ENCODE peak calls at places on chromosomes 5 and 9, in nine cellular contexts. One of them, this sample, is unnamed.

GRCh38 chr5:172438304-172438652 is 16.0 kb downstream of the SH3PXD2B start:
- DNase-seq in COR-L47: no peak
- DNase-seq in mammary epithelial cell: no peak
- DNase-seq in left lung: no peak
- DNase-seq in C1 segment of cervical spinal cord: peak; percentile 81
- DNase-seq in stimulated activated CD4-positive, alpha-beta T cell treated with anti-CD3 and anti-CD28 coated beads, TNF-alpha, amount 100 ng/mL, for 24 hours: no peak
- DNase-seq in adrenal gland: no peak
- DNase-seq in tibial artery: no peak
- DNase-seq in AG10803: peak; percentile 38
- DNase-seq in this sample: no peak

GRCh38 chr9:111759762-111760639 is 34.7 kb downstream of the SHOC1 start:
- DNase-seq in COR-L47: peak; percentile 42
- DNase-seq in mammary epithelial cell: peak; percentile 69
- DNase-seq in adrenal gland: peak; percentile 71
- DNase-seq in stimulated activated CD4-positive, alpha-beta T cell treated with anti-CD3 and anti-CD28 coated beads, TNF-alpha, amount 100 ng/mL, for 24 hours: no peak
- DNase-seq in AG10803: peak; percentile 89
- DNase-seq in tibial artery: peak; percentile 30
- DNase-seq in C1 segment of cervical spinal cord: peak; percentile 5
- DNase-seq in left lung: no peak
- DNase-seq in this sample: peak; percentile 17

GRCh38 chr5:177490992-177491391 is 6.4 kb downstream of the PDLIM7 start:
- DNase-seq in AG10803: no peak
- DNase-seq in COR-L47: no peak
- DNase-seq in C1 segment of cervical spinal cord: no peak
- DNase-seq in adrenal gland: no peak
- DNase-seq in stimulated activated CD4-positive, alpha-beta T cell treated with anti-CD3 and anti-CD28 coated beads, TNF-alpha, amount 100 ng/mL, for 24 hours: no peak
- DNase-seq in tibial artery: no peak
- DNase-seq in mammary epithelial cell: no peak
- DNase-seq in left lung: no peak
- DNase-seq in this sample: no peak

GRCh38 chr5:178361657-178362445 is 129.2 kb upstream of the PHYKPL start:
- DNase-seq in tibial artery: no peak
- DNase-seq in AG10803: peak; percentile 11
- DNase-seq in left lung: no peak
- DNase-seq in COR-L47: no peak
- DNase-seq in stimulated activated CD4-positive, alpha-beta T cell treated with anti-CD3 and anti-CD28 coated beads, TNF-alpha, amount 100 ng/mL, for 24 hours: no peak
- DNase-seq in mammary epithelial cell: no peak
- DNase-seq in C1 segment of cervical spinal cord: no peak
- DNase-seq in adrenal gland: no peak
- DNase-seq in this sample: no peak

GRCh38 chr5:115109840-115110239 is 59.9 kb downstream of the TRIM36 start:
- DNase-seq in tibial artery: no peak
- DNase-seq in AG10803: no peak
- DNase-seq in mammary epithelial cell: no peak
- DNase-seq in stimulated activated CD4-positive, alpha-beta T cell treated with anti-CD3 and anti-CD28 coated beads, TNF-alpha, amount 100 ng/mL, for 24 hours: no peak
- DNase-seq in COR-L47: no peak
- DNase-seq in C1 segment of cervical spinal cord: no peak
- DNase-seq in adrenal gland: no peak
- DNase-seq in left lung: no peak
- DNase-seq in this sample: no peak

GRCh38 chr9:33349743-33350142 is 52.6 kb downstream of the AQP7 start:
- DNase-seq in COR-L47: no peak
- DNase-seq in stimulated activated CD4-positive, alpha-beta T cell treated with anti-CD3 and anti-CD28 coated beads, TNF-alpha, amount 100 ng/mL, for 24 hours: no peak
- DNase-seq in tibial artery: no peak
- DNase-seq in left lung: no peak
- DNase-seq in C1 segment of cervical spinal cord: no peak
- DNase-seq in mammary epithelial cell: no peak
- DNase-seq in AG10803: peak; percentile 7
- DNase-seq in adrenal gland: peak; percentile 66
- DNase-seq in this sample: no peak

GRCh38 chr5:74056789-74057164 is 430.8 kb downstream of the ARHGEF28 start:
- DNase-seq in AG10803: peak; percentile 40
- DNase-seq in COR-L47: no peak
- DNase-seq in mammary epithelial cell: peak; percentile 47
- DNase-seq in stimulated activated CD4-positive, alpha-beta T cell treated with anti-CD3 and anti-CD28 coated beads, TNF-alpha, amount 100 ng/mL, for 24 hours: no peak
- DNase-seq in C1 segment of cervical spinal cord: no peak
- DNase-seq in adrenal gland: peak; percentile 23
- DNase-seq in left lung: no peak
- DNase-seq in tibial artery: no peak
- DNase-seq in this sample: no peak

GRCh38 chr5:147763791-147764525 is 18.6 kb downstream of the JAKMIP2 start:
- DNase-seq in mammary epithelial cell: peak; percentile 56
- DNase-seq in adrenal gland: no peak
- DNase-seq in left lung: no peak
- DNase-seq in AG10803: peak; percentile 61
- DNase-seq in COR-L47: no peak
- DNase-seq in tibial artery: no peak
- DNase-seq in stimulated activated CD4-positive, alpha-beta T cell treated with anti-CD3 and anti-CD28 coated beads, TNF-alpha, amount 100 ng/mL, for 24 hours: no peak
- DNase-seq in C1 segment of cervical spinal cord: no peak
- DNase-seq in this sample: no peak

GRCh38 chr9:23587433-23587832 is 238.6 kb downstream of the ELAVL2 start:
- DNase-seq in tibial artery: peak; percentile 44
- DNase-seq in adrenal gland: peak; percentile 91
- DNase-seq in stimulated activated CD4-positive, alpha-beta T cell treated with anti-CD3 and anti-CD28 coated beads, TNF-alpha, amount 100 ng/mL, for 24 hours: no peak
- DNase-seq in COR-L47: no peak
- DNase-seq in C1 segment of cervical spinal cord: peak; percentile 14
- DNase-seq in mammary epithelial cell: no peak
- DNase-seq in left lung: peak; percentile 76
- DNase-seq in AG10803: no peak
- DNase-seq in this sample: no peak

GRCh38 chr9:136484153-136485048 is 1.6 kb upstream of the SEC16A start:
- DNase-seq in adrenal gland: peak; percentile 54
- DNase-seq in stimulated activated CD4-positive, alpha-beta T cell treated with anti-CD3 and anti-CD28 coated beads, TNF-alpha, amount 100 ng/mL, for 24 hours: no peak
- DNase-seq in left lung: peak; percentile 60
- DNase-seq in AG10803: peak; percentile 11
- DNase-seq in COR-L47: peak; percentile 26
- DNase-seq in mammary epithelial cell: peak; percentile 72
- DNase-seq in C1 segment of cervical spinal cord: peak; percentile 58
- DNase-seq in tibial artery: peak; percentile 33
- DNase-seq in this sample: peak; percentile 57

GRCh38 chr9:12882430-12882829 is 107.6 kb downstream of the LURAP1L start:
- DNase-seq in adrenal gland: no peak
- DNase-seq in mammary epithelial cell: no peak
- DNase-seq in AG10803: peak; percentile 96
- DNase-seq in tibial artery: no peak
- DNase-seq in left lung: no peak
- DNase-seq in C1 segment of cervical spinal cord: no peak
- DNase-seq in COR-L47: no peak
- DNase-seq in stimulated activated CD4-positive, alpha-beta T cell treated with anti-CD3 and anti-CD28 coated beads, TNF-alpha, amount 100 ng/mL, for 24 hours: no peak
- DNase-seq in this sample: no peak

GRCh38 chr9:89234636-89235035 is 56.0 kb upstream of the SHC3 start:
- DNase-seq in adrenal gland: peak; percentile 22
- DNase-seq in mammary epithelial cell: peak; percentile 10
- DNase-seq in stimulated activated CD4-positive, alpha-beta T cell treated with anti-CD3 and anti-CD28 coated beads, TNF-alpha, amount 100 ng/mL, for 24 hours: peak; percentile 68
- DNase-seq in left lung: peak; percentile 49
- DNase-seq in AG10803: no peak
- DNase-seq in tibial artery: no peak
- DNase-seq in C1 segment of cervical spinal cord: no peak
- DNase-seq in COR-L47: no peak
- DNase-seq in this sample: no peak

GRCh38 chr5:1916041-1917001 is 33.6 kb upstream of the IRX4 start:
- DNase-seq in AG10803: no peak
- DNase-seq in stimulated activated CD4-positive, alpha-beta T cell treated with anti-CD3 and anti-CD28 coated beads, TNF-alpha, amount 100 ng/mL, for 24 hours: no peak
- DNase-seq in C1 segment of cervical spinal cord: no peak
- DNase-seq in COR-L47: no peak
- DNase-seq in tibial artery: no peak
- DNase-seq in adrenal gland: no peak
- DNase-seq in left lung: no peak
- DNase-seq in mammary epithelial cell: no peak
- DNase-seq in this sample: no peak

GRCh38 chr5:157613385-157614245 is 38.0 kb upstream of the ADAM19 start:
- DNase-seq in adrenal gland: no peak
- DNase-seq in tibial artery: no peak
- DNase-seq in stimulated activated CD4-positive, alpha-beta T cell treated with anti-CD3 and anti-CD28 coated beads, TNF-alpha, amount 100 ng/mL, for 24 hours: no peak
- DNase-seq in C1 segment of cervical spinal cord: no peak
- DNase-seq in AG10803: no peak
- DNase-seq in COR-L47: no peak
- DNase-seq in left lung: no peak
- DNase-seq in mammary epithelial cell: no peak
- DNase-seq in this sample: no peak

GRCh38 chr5:133222521-133222920 is 170.7 kb downstream of the HSPA4 start:
- DNase-seq in COR-L47: no peak
- DNase-seq in C1 segment of cervical spinal cord: no peak
- DNase-seq in stimulated activated CD4-positive, alpha-beta T cell treated with anti-CD3 and anti-CD28 coated beads, TNF-alpha, amount 100 ng/mL, for 24 hours: no peak
- DNase-seq in tibial artery: no peak
- DNase-seq in adrenal gland: no peak
- DNase-seq in left lung: no peak
- DNase-seq in mammary epithelial cell: no peak
- DNase-seq in AG10803: no peak
- DNase-seq in this sample: no peak

GRCh38 chr5:142143878-142144277 is 35.3 kb downstream of the NDFIP1 start:
- DNase-seq in left lung: no peak
- DNase-seq in C1 segment of cervical spinal cord: no peak
- DNase-seq in adrenal gland: no peak
- DNase-seq in stimulated activated CD4-positive, alpha-beta T cell treated with anti-CD3 and anti-CD28 coated beads, TNF-alpha, amount 100 ng/mL, for 24 hours: no peak
- DNase-seq in AG10803: peak; percentile 43
- DNase-seq in COR-L47: peak; percentile 9
- DNase-seq in mammary epithelial cell: peak; percentile 13
- DNase-seq in tibial artery: no peak
- DNase-seq in this sample: peak; percentile 9

GRCh38 chr5:150190503-150190973 is 676 bp downstream of the SLC6A7 start:
- DNase-seq in adrenal gland: no peak
- DNase-seq in left lung: no peak
- DNase-seq in stimulated activated CD4-positive, alpha-beta T cell treated with anti-CD3 and anti-CD28 coated beads, TNF-alpha, amount 100 ng/mL, for 24 hours: no peak
- DNase-seq in C1 segment of cervical spinal cord: no peak
- DNase-seq in mammary epithelial cell: no peak
- DNase-seq in tibial artery: no peak
- DNase-seq in COR-L47: no peak
- DNase-seq in AG10803: no peak
- DNase-seq in this sample: no peak

GRCh38 chr9:38202335-38202938 is 133.4 kb upstream of the SHB start:
- DNase-seq in mammary epithelial cell: no peak
- DNase-seq in stimulated activated CD4-positive, alpha-beta T cell treated with anti-CD3 and anti-CD28 coated beads, TNF-alpha, amount 100 ng/mL, for 24 hours: no peak
- DNase-seq in adrenal gland: no peak
- DNase-seq in C1 segment of cervical spinal cord: no peak
- DNase-seq in tibial artery: no peak
- DNase-seq in AG10803: no peak
- DNase-seq in COR-L47: no peak
- DNase-seq in left lung: no peak
- DNase-seq in this sample: no peak